ENCODE peak calls at places on chromosomes 11 and 22, in six cellular contexts. X is A549, N is transverse colon, K is sigmoid colon, M is ovary, P is H1. E is an unnamed sample.

GRCh38 chr11:43393765-43394355 is 35.1 kb downstream of the TTC17 start:
- DNase-seq in K (no peak), X (no peak), P (no peak), N (no peak), M (peak), E (no peak)

GRCh38 chr11:77141034-77141433 is 13.0 kb downstream of the MYO7A start:
- DNase-seq in N (no peak), M (no peak), P (no peak), X (peak), K (no peak), E (no peak)

GRCh38 chr11:84398017-84398626 is 1112.0 kb upstream of the CCDC90B start:
- DNase-seq in X (peak), K (no peak), N (no peak), P (no peak), M (no peak), E (no peak)

GRCh38 chr11:119752946-119753345 is 23.9 kb upstream of the NECTIN1 start:
- DNase-seq in K (no peak), X (no peak), N (no peak), P (no peak), M (no peak), E (no peak)

GRCh38 chr11:46733234-46733633 is 14.2 kb downstream of the F2 start:
- DNase-seq in M (no peak), X (no peak), P (no peak), N (no peak), K (peak), E (no peak)

GRCh38 chr11:1229471-1230120 is 6.7 kb downstream of the MUC5B start:
- DNase-seq in X (no peak), M (no peak), N (peak), K (peak), P (no peak), E (no peak)

GRCh38 chr11:35478411-35479139 is 46.8 kb downstream of the PAMR1 start:
- DNase-seq in M (no peak), P (no peak), K (no peak), N (peak), X (no peak), E (no peak)

GRCh38 chr22:46966495-46966845 is 204.0 kb downstream of the TBC1D22A start:
- DNase-seq in N (no peak), K (no peak), X (no peak), P (no peak), M (no peak), E (no peak)

GRCh38 chr11:75432911-75433321 is at the start of gene KLHL35:
- DNase-seq in N (no peak), M (no peak), K (no peak), X (no peak), P (no peak), E (no peak)

GRCh38 chr11:18615628-18616392 is 16.2 kb downstream of the MISFA start:
- DNase-seq in P (no peak), N (no peak), K (no peak), X (no peak), M (no peak), E (no peak)

DNA sequence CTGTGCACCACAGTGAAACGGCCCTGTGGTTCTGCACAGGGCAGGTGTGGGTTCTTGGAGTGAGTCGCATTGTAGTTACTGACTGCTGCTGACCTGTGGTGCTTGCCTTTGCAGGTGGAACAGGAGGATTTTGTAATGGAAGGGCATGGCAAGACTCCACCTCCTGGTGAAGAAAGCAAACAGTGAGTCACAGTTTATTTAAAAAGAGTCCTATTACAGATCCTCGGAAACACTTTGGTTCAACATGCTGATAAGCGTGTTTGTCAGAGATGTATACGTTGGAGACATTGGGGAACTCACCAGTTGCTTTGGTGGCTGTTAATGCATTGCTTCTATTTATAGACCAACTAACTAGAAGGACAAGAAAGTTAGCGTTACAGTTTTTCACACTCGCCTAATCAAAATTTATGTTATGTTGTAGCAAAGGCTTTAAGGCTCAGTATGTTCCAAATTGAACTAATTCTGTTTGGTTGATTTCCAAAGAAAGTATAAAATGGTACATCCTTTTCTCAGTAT is 21.7 kb upstream of the TNRC6B start:
- DNase-seq in X (peak), K (no peak), M (no peak), P (peak), N (peak), E (no peak)
- TF ChIP-seq CTCF in X (no peak), K (peak), M (peak), P (peak), N (peak), E (no peak)

GRCh38 chr11:67428052-67429001 is at the start of gene RPS6KB2:
- DNase-seq in P (peak), N (peak), X (peak), K (peak), M (peak), E (peak)
- TF ChIP-seq EP300 in P (no peak), N (no peak), X (no peak), K (no peak), M (no peak), E (peak)

GRCh38 chr22:24107668-24108067 is 73.6 kb upstream of the SUSD2 start:
- DNase-seq in P (no peak), K (peak), X (no peak), N (peak), M (peak), E (peak)
- TF ChIP-seq CTCF in P (no peak), K (peak), X (no peak), N (no peak), M (peak), E (no peak)

GRCh38 chr11:74390697-74391096 is 7.5 kb downstream of the PGM2L1 start:
- DNase-seq in P (no peak), X (no peak), N (no peak), K (no peak), M (no peak), E (no peak)
- TF ChIP-seq EP300 in P (no peak), X (no peak), N (no peak), K (no peak), M (no peak), E (no peak)

DNA sequence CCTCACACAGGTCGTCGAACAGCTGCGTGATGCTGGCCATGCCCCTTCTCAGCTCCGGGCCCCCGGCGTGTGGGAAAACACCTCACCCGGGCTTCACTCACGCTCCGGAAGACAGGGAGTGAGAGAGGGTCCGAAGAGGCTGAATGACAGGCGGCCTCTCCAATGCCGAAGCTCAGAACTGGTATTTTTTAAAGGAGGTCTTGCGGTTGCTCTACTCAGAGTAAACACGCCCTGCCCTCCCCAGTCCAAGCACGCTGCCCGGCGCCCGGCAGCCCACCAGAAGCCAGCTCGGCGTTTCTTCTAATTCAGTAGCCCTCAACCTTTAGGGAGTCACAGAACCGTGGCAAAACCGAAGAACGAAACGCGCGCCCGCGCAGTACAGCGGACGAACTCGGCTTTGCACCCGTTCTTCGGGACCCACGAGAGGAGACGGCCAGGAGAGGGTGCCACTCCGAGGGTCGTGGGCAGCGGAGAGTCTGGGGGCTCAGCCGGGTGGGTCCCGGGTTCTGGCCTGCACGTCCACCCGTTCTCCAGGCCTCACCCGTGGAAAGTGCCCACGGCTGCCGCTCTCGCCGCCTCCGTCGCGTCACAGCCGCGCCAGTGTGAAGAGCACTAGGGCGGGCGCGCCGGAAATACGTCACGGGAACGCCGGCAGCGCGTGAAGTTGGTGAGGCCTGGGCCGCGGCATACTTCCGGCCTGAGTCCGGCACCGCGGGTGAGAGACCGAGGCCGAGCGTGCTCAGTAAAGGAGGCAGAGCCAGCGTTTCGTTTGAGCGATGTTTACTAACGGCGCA is at the start of gene TUBGCP6:
- DNase-seq in K (peak), X (peak), P (peak), M (peak), N (peak), E (peak)
- TF ChIP-seq CTCF in K (no peak), X (no peak), P (peak), M (peak), N (peak), E (peak)